ENCODE peak calls at places on chromosomes 16 and 17, in eight cellular contexts. One of them, this sample, is unnamed.

GRCh38 chr17:53344778-53345177 is 477.9 kb upstream of the KIF2B start:
- DNase-seq in tibial artery: no peak
- DNase-seq in adrenal gland: no peak
- DNase-seq in H1: no peak
- DNase-seq in fibroblast of lung: no peak
- DNase-seq in HCT116: no peak
- DNase-seq in heart right ventricle: no peak
- DNase-seq in thoracic aorta: no peak
- DNase-seq in this sample: no peak

GRCh38 chr16:48612621-48613020 is 2.6 kb upstream of the N4BP1 start:
- DNase-seq in tibial artery: no peak
- DNase-seq in fibroblast of lung: no peak
- DNase-seq in HCT116: no peak
- DNase-seq in H1: no peak
- DNase-seq in thoracic aorta: no peak
- DNase-seq in adrenal gland: no peak
- DNase-seq in heart right ventricle: no peak
- DNase-seq in this sample: no peak

GRCh38 chr16:23835390-23836077 is at the start of gene PRKCB:
- DNase-seq in thoracic aorta: no peak
- DNase-seq in H1: peak; percentile 97
- DNase-seq in tibial artery: peak; percentile 74
- DNase-seq in fibroblast of lung: peak; percentile 12
- DNase-seq in heart right ventricle: peak; percentile 77
- DNase-seq in HCT116: no peak
- DNase-seq in adrenal gland: peak; percentile 42
- DNase-seq in this sample: peak; percentile 57

GRCh38 chr16:83305092-83305491 is 502.7 kb upstream of the HSBP1 start:
- DNase-seq in heart right ventricle: no peak
- DNase-seq in fibroblast of lung: peak; percentile 79
- DNase-seq in adrenal gland: no peak
- DNase-seq in H1: no peak
- DNase-seq in HCT116: no peak
- DNase-seq in thoracic aorta: no peak
- DNase-seq in tibial artery: no peak
- DNase-seq in this sample: no peak

GRCh38 chr17:8359769-8360168 is 16.7 kb downstream of the KRABD2 start:
- DNase-seq in HCT116: no peak
- DNase-seq in H1: no peak
- DNase-seq in fibroblast of lung: peak; percentile 91
- DNase-seq in tibial artery: no peak
- DNase-seq in heart right ventricle: no peak
- DNase-seq in thoracic aorta: no peak
- DNase-seq in adrenal gland: no peak
- DNase-seq in this sample: no peak

GRCh38 chr17:74243013-74243755 is 29.8 kb downstream of the TTYH2 start:
- DNase-seq in tibial artery: no peak
- DNase-seq in HCT116: no peak
- DNase-seq in H1: no peak
- DNase-seq in fibroblast of lung: no peak
- DNase-seq in thoracic aorta: no peak
- DNase-seq in adrenal gland: peak; percentile 56
- DNase-seq in heart right ventricle: peak; percentile 64
- DNase-seq in this sample: no peak

GRCh38 chr16:79253100-79253631 is 347.4 kb downstream of the MAF start:
- DNase-seq in heart right ventricle: no peak
- DNase-seq in tibial artery: no peak
- DNase-seq in adrenal gland: no peak
- DNase-seq in HCT116: no peak
- DNase-seq in H1: no peak
- DNase-seq in fibroblast of lung: no peak
- DNase-seq in thoracic aorta: no peak
- DNase-seq in this sample: no peak

GRCh38 chr16:19753815-19754643 is 36.0 kb downstream of the IQCK start:
- DNase-seq in adrenal gland: no peak
- DNase-seq in HCT116: no peak
- DNase-seq in thoracic aorta: no peak
- DNase-seq in tibial artery: no peak
- DNase-seq in H1: no peak
- DNase-seq in heart right ventricle: no peak
- DNase-seq in fibroblast of lung: peak; percentile 93
- DNase-seq in this sample: no peak

GRCh38 chr17:16040710-16041251 is 41.2 kb downstream of the TTC19 start:
- DNase-seq in HCT116: no peak
- DNase-seq in tibial artery: no peak
- DNase-seq in thoracic aorta: no peak
- DNase-seq in adrenal gland: peak; percentile 82
- DNase-seq in H1: no peak
- DNase-seq in heart right ventricle: no peak
- DNase-seq in fibroblast of lung: peak; percentile 96
- DNase-seq in this sample: no peak

GRCh38 chr17:16033729-16034349 is 34.2 kb downstream of the TTC19 start:
- DNase-seq in HCT116: no peak
- DNase-seq in tibial artery: no peak
- DNase-seq in thoracic aorta: no peak
- DNase-seq in fibroblast of lung: no peak
- DNase-seq in heart right ventricle: no peak
- DNase-seq in H1: no peak
- DNase-seq in adrenal gland: no peak
- DNase-seq in this sample: no peak

GRCh38 chr17:16036261-16036660 is 36.6 kb downstream of the TTC19 start:
- DNase-seq in adrenal gland: no peak
- DNase-seq in tibial artery: no peak
- DNase-seq in HCT116: no peak
- DNase-seq in fibroblast of lung: no peak
- DNase-seq in heart right ventricle: no peak
- DNase-seq in thoracic aorta: no peak
- DNase-seq in H1: no peak
- DNase-seq in this sample: no peak

DNA sequence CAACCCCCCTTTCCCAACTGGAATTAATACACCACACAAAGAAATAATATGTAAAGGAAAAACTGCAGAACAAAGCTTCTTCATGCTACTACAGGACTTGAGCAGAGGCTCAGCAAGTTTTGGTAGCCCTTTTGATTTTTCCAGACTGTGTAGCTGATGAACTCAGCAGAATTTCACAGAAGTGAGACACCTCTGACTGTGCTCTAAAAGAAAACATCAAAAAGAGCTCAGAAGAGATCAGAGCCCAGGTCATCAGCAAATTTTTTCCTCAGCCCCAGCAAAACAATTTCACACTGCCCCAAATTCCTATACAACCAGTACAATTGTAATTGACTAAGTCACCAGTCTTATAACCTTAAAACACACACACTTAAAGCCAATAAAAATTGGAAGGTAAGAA is 38.0 kb downstream of the TTC19 start:
- DNase-seq in heart right ventricle: no peak
- DNase-seq in HCT116: no peak
- DNase-seq in tibial artery: no peak
- DNase-seq in adrenal gland: no peak
- DNase-seq in H1: no peak
- DNase-seq in thoracic aorta: no peak
- DNase-seq in fibroblast of lung: peak; percentile 54
- DNase-seq in this sample: no peak
- H3K27ac ChIP-seq in heart right ventricle: no peak overlapping the region
- H3K27ac ChIP-seq in HCT116: peak overlapping the region; percentile 10
- H3K27ac ChIP-seq in tibial artery: no peak overlapping the region
- H3K27ac ChIP-seq in adrenal gland: no peak overlapping the region
- H3K27ac ChIP-seq in H1: no peak overlapping the region
- H3K27ac ChIP-seq in thoracic aorta: no peak overlapping the region
- H3K27ac ChIP-seq in fibroblast of lung: no peak overlapping the region
- H3K27ac ChIP-seq in this sample: no peak overlapping the region

GRCh38 chr16:50593410-50594139 is 45.4 kb downstream of the NKD1 start:
- DNase-seq in tibial artery: no peak
- DNase-seq in fibroblast of lung: no peak
- DNase-seq in heart right ventricle: no peak
- DNase-seq in adrenal gland: no peak
- DNase-seq in HCT116: no peak
- DNase-seq in thoracic aorta: no peak
- DNase-seq in H1: peak; percentile 70
- DNase-seq in this sample: no peak
- TF ChIP-seq CTCF in tibial artery: no peak
- TF ChIP-seq CTCF in fibroblast of lung: peak; percentile 16
- TF ChIP-seq CTCF in heart right ventricle: peak; percentile 25
- TF ChIP-seq CTCF in adrenal gland: no peak
- TF ChIP-seq CTCF in HCT116: peak; percentile 8
- TF ChIP-seq CTCF in thoracic aorta: no peak
- TF ChIP-seq CTCF in H1: peak; percentile 55
- TF ChIP-seq CTCF in this sample: no peak

DNA sequence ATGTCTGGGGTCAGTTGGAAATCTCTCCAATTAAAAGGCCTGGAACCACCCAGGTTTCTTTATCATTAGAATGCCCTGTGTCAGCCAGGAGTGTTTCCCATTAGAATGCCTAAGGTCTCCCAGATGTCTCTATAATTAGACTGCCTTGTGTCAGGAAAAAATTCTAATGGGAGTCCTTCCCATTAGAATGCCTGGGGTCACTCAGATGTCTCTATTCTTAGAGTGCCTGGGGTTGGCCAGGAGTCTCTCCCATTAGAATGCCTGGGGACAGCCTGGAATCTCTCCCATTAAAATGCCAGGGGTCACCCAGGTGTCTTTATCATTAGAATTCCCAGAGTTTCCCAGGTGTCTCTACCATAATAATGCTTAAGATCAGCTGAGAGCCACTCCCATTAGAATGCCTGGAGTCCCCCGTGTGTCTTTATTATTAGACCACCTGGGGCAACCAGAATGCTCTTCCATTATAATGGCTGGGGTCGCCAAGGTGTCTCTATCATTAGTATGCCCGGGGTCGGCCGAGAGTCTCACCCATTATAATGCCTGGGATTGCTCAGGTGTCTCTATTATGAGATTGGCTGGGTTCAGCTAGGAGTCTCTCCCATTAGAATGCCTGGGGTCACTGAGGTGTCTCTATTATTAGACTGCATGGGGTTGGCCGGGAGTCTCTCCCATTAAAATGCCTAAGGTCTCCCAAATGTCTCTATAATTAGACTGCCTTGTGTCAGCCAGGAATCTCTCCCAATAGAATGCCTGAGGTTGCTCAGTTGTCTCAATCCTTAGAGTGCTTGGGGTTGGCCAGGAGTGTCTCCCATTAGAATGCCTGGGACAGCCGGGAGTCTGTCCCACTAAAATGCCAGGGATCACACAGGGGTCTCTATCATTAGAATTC is 2254.6 kb downstream of the TP53TG3F start:
- DNase-seq in heart right ventricle: no peak
- DNase-seq in adrenal gland: no peak
- DNase-seq in HCT116: no peak
- DNase-seq in tibial artery: no peak
- DNase-seq in H1: no peak
- DNase-seq in fibroblast of lung: no peak
- DNase-seq in thoracic aorta: no peak
- DNase-seq in this sample: no peak
- H3K9me3 ChIP-seq in heart right ventricle: peaks cover 16% of the 10 kb centered on the region
- H3K9me3 ChIP-seq in adrenal gland: no peaks in the 10 kb centered on the region
- H3K9me3 ChIP-seq in HCT116: no peaks in the 10 kb centered on the region
- H3K9me3 ChIP-seq in tibial artery: peaks cover 40% of the 10 kb centered on the region
- H3K9me3 ChIP-seq in H1: peaks cover 15% of the 10 kb centered on the region
- H3K9me3 ChIP-seq in fibroblast of lung: no peaks in the 10 kb centered on the region
- H3K9me3 ChIP-seq in thoracic aorta: peaks cover 16% of the 10 kb centered on the region
- H3K9me3 ChIP-seq in this sample: no peaks in the 10 kb centered on the region

DNA sequence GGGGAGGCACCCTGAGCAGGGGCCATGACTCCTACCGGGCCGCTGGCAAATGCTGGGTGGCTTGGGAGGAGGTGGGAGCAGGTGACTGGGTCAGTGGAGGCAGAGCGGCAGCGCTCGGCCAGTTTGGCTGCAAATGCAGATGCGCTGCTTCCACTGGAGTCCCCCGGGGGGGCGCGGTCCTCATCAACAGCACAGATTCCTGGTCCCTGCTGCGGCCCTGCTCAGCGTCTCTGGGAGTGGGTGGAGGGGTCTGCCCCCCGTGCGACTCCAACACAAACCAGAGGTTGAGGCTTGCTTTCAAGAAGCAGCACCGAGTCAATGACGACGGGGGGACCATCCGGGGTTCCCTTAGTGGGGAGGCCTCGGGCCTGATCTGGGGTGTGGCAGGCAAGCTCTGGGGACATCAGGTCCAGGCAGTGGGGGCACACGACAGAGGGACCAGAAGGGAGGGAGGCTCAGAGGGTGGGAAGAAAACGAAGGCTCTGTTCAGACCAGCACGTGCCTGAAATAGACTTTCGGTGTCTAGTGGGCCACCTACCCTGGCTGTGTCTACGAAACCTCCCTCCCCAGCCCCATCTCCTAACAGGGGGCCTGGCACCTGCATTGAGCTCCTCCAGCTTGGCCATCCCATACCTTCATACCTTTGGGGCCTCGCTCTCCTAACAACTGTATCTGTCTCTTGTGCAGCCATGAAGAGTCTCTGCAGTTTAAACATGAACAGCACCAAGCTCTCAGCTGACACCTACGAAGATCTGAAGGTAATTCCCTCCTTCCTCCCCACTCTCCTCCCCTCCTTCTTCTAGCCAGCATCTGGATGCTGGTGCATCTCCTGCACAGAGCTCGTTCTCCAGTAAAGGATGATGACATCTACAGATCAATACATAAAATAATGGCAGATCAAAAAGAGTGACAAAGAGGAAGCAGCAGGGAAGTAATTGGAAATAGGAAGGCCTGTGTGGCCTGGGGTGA is 72.5 kb upstream of the PLCG2 start:
- DNase-seq in adrenal gland: no peak
- DNase-seq in HCT116: no peak
- DNase-seq in H1: no peak
- DNase-seq in fibroblast of lung: no peak
- DNase-seq in heart right ventricle: no peak
- DNase-seq in tibial artery: no peak
- DNase-seq in thoracic aorta: no peak
- DNase-seq in this sample: no peak
- H3K27ac ChIP-seq in adrenal gland: no peak overlapping the region
- H3K27ac ChIP-seq in HCT116: peak overlapping the region; percentile 43
- H3K27ac ChIP-seq in H1: no peak overlapping the region
- H3K27ac ChIP-seq in fibroblast of lung: no peak overlapping the region
- H3K27ac ChIP-seq in heart right ventricle: no peak overlapping the region
- H3K27ac ChIP-seq in tibial artery: no peak overlapping the region
- H3K27ac ChIP-seq in thoracic aorta: no peak overlapping the region
- H3K27ac ChIP-seq in this sample: peak overlapping the region; percentile 81

DNA sequence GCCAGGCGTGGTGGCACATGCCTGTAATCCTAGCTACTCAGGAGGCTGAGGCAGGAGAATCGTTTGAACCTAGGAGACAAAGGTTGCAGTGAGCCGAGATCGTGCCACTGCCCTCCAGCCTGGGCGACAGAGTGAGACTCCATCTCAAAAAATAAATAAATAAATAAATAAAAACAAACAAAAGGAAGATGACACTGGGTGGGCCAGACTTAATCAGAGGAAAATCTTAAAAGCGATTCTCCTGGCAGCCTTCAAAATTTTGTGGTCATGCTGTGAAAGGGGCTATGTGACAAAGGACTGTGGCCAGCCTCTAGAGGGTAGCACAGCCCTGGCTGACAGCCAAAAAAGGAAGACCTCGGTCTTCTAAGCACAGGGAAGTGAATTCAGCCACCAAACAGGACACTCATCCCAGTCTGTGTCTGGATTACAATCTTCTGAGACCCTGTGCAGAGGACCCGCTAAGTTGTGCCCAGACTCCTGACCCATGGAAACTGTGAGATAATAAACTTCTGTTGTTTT is 391.1 kb downstream of the CNTNAP4 start:
- DNase-seq in thoracic aorta: no peak
- DNase-seq in fibroblast of lung: no peak
- DNase-seq in adrenal gland: no peak
- DNase-seq in heart right ventricle: no peak
- DNase-seq in HCT116: no peak
- DNase-seq in H1: no peak
- DNase-seq in tibial artery: no peak
- DNase-seq in this sample: no peak
- TF ChIP-seq CTCF in thoracic aorta: no peak
- TF ChIP-seq CTCF in fibroblast of lung: no peak
- TF ChIP-seq CTCF in adrenal gland: no peak
- TF ChIP-seq CTCF in heart right ventricle: no peak
- TF ChIP-seq CTCF in HCT116: no peak
- TF ChIP-seq CTCF in H1: peak; percentile 27
- TF ChIP-seq CTCF in tibial artery: no peak
- TF ChIP-seq CTCF in this sample: no peak